ENCODE peak calls at places on chromosomes 13 and 19, in seven cellular contexts. One of them, this sample, is unnamed.

GRCh38 chr13:96052655-96053002 is 572 bp downstream of the UGGT2 start:
- DNase-seq in thoracic aorta: no peak
- DNase-seq in esophagus squamous epithelium: no peak
- DNase-seq in fibroblast of pulmonary artery: peak; percentile 72
- DNase-seq in fibroblast of villous mesenchyme: peak; percentile 80
- DNase-seq in glutamatergic neuron: no peak
- DNase-seq in endothelial cell of umbilical vein: peak; percentile 58
- DNase-seq in this sample: no peak

GRCh38 chr13:113203507-113204377 is 4.7 kb downstream of the PCID2 start:
- DNase-seq in thoracic aorta: no peak
- DNase-seq in esophagus squamous epithelium: no peak
- DNase-seq in fibroblast of pulmonary artery: no peak
- DNase-seq in fibroblast of villous mesenchyme: peak; percentile 75
- DNase-seq in glutamatergic neuron: no peak
- DNase-seq in endothelial cell of umbilical vein: no peak
- DNase-seq in this sample: no peak

GRCh38 chr13:79679334-79679733 is 198.4 kb downstream of the NDFIP2 start:
- DNase-seq in thoracic aorta: no peak
- DNase-seq in esophagus squamous epithelium: no peak
- DNase-seq in fibroblast of pulmonary artery: peak; percentile 88
- DNase-seq in fibroblast of villous mesenchyme: peak; percentile 80
- DNase-seq in glutamatergic neuron: peak; percentile 76
- DNase-seq in endothelial cell of umbilical vein: peak; percentile 83
- DNase-seq in this sample: peak; percentile 73

GRCh38 chr19:9885077-9885552 is 50.0 kb downstream of the PIN1 start:
- DNase-seq in thoracic aorta: no peak
- DNase-seq in esophagus squamous epithelium: no peak
- DNase-seq in fibroblast of pulmonary artery: peak; percentile 53
- DNase-seq in fibroblast of villous mesenchyme: peak; percentile 20
- DNase-seq in glutamatergic neuron: no peak
- DNase-seq in endothelial cell of umbilical vein: no peak
- DNase-seq in this sample: no peak

GRCh38 chr13:22161871-22162270 is 491.0 kb downstream of the FGF9 start:
- DNase-seq in thoracic aorta: no peak
- DNase-seq in esophagus squamous epithelium: no peak
- DNase-seq in fibroblast of pulmonary artery: no peak
- DNase-seq in fibroblast of villous mesenchyme: no peak
- DNase-seq in glutamatergic neuron: no peak
- DNase-seq in endothelial cell of umbilical vein: no peak
- DNase-seq in this sample: no peak

GRCh38 chr13:37479901-37480300 is 118.7 kb downstream of the POSTN start:
- DNase-seq in thoracic aorta: no peak
- DNase-seq in esophagus squamous epithelium: no peak
- DNase-seq in fibroblast of pulmonary artery: peak; percentile 35
- DNase-seq in fibroblast of villous mesenchyme: peak; percentile 66
- DNase-seq in glutamatergic neuron: no peak
- DNase-seq in endothelial cell of umbilical vein: no peak
- DNase-seq in this sample: no peak

GRCh38 chr13:25709088-25709487 is 337.3 kb downstream of the ATP8A2 start:
- DNase-seq in thoracic aorta: no peak
- DNase-seq in esophagus squamous epithelium: no peak
- DNase-seq in fibroblast of pulmonary artery: no peak
- DNase-seq in fibroblast of villous mesenchyme: no peak
- DNase-seq in glutamatergic neuron: no peak
- DNase-seq in endothelial cell of umbilical vein: no peak
- DNase-seq in this sample: no peak

GRCh38 chr19:37564624-37565369 is 29.8 kb downstream of the ZNF571 start:
- DNase-seq in thoracic aorta: no peak
- DNase-seq in esophagus squamous epithelium: no peak
- DNase-seq in fibroblast of pulmonary artery: peak; percentile 3
- DNase-seq in fibroblast of villous mesenchyme: no peak
- DNase-seq in glutamatergic neuron: no peak
- DNase-seq in endothelial cell of umbilical vein: peak; percentile 2
- DNase-seq in this sample: no peak

GRCh38 chr19:5995606-5996005 is 17.7 kb upstream of the RANBP3 start:
- DNase-seq in thoracic aorta: no peak
- DNase-seq in esophagus squamous epithelium: no peak
- DNase-seq in fibroblast of pulmonary artery: no peak
- DNase-seq in fibroblast of villous mesenchyme: no peak
- DNase-seq in glutamatergic neuron: no peak
- DNase-seq in endothelial cell of umbilical vein: no peak
- DNase-seq in this sample: no peak

GRCh38 chr13:49560270-49561063 is 24.9 kb downstream of the RCBTB1 start:
- DNase-seq in thoracic aorta: no peak
- DNase-seq in esophagus squamous epithelium: no peak
- DNase-seq in fibroblast of pulmonary artery: peak; percentile 31
- DNase-seq in fibroblast of villous mesenchyme: peak; percentile 70
- DNase-seq in glutamatergic neuron: no peak
- DNase-seq in endothelial cell of umbilical vein: no peak
- DNase-seq in this sample: peak; percentile 31

GRCh38 chr19:23774156-23774971 is 15.7 kb upstream of the ZNF681 start:
- DNase-seq in thoracic aorta: no peak
- DNase-seq in esophagus squamous epithelium: no peak
- DNase-seq in fibroblast of pulmonary artery: peak; percentile 3
- DNase-seq in fibroblast of villous mesenchyme: peak; percentile 38
- DNase-seq in glutamatergic neuron: no peak
- DNase-seq in endothelial cell of umbilical vein: no peak
- DNase-seq in this sample: no peak

GRCh38 chr19:1970003-1970805 is 29.2 kb downstream of the CSNK1G2 start:
- DNase-seq in thoracic aorta: no peak
- DNase-seq in esophagus squamous epithelium: no peak
- DNase-seq in fibroblast of pulmonary artery: no peak
- DNase-seq in fibroblast of villous mesenchyme: no peak
- DNase-seq in glutamatergic neuron: no peak
- DNase-seq in endothelial cell of umbilical vein: no peak
- DNase-seq in this sample: no peak

GRCh38 chr13:100523994-100524393 is 64.6 kb downstream of the GGACT start:
- DNase-seq in thoracic aorta: no peak
- DNase-seq in esophagus squamous epithelium: no peak
- DNase-seq in fibroblast of pulmonary artery: no peak
- DNase-seq in fibroblast of villous mesenchyme: no peak
- DNase-seq in glutamatergic neuron: no peak
- DNase-seq in endothelial cell of umbilical vein: no peak
- DNase-seq in this sample: no peak

GRCh38 chr19:13269348-13269747 is 119.1 kb downstream of the IER2 start:
- DNase-seq in thoracic aorta: no peak
- DNase-seq in esophagus squamous epithelium: no peak
- DNase-seq in fibroblast of pulmonary artery: no peak
- DNase-seq in fibroblast of villous mesenchyme: no peak
- DNase-seq in glutamatergic neuron: no peak
- DNase-seq in endothelial cell of umbilical vein: no peak
- DNase-seq in this sample: no peak

GRCh38 chr19:8880864-8881488 is 48.8 kb downstream of the MBD3L1 start:
- DNase-seq in thoracic aorta: no peak
- DNase-seq in esophagus squamous epithelium: no peak
- DNase-seq in fibroblast of pulmonary artery: no peak
- DNase-seq in fibroblast of villous mesenchyme: no peak
- DNase-seq in glutamatergic neuron: no peak
- DNase-seq in endothelial cell of umbilical vein: no peak
- DNase-seq in this sample: no peak

GRCh38 chr19:7926021-7926726 is at the start of gene CTXN1:
- DNase-seq in thoracic aorta: no peak
- DNase-seq in esophagus squamous epithelium: no peak
- DNase-seq in fibroblast of pulmonary artery: peak; percentile 51
- DNase-seq in fibroblast of villous mesenchyme: peak; percentile 54
- DNase-seq in glutamatergic neuron: peak; percentile 91
- DNase-seq in endothelial cell of umbilical vein: peak; percentile 40
- DNase-seq in this sample: peak; percentile 78

GRCh38 chr19:12938536-12939291 is at the start of gene CALR:
- DNase-seq in thoracic aorta: no peak
- DNase-seq in esophagus squamous epithelium: no peak
- DNase-seq in fibroblast of pulmonary artery: peak; percentile 42
- DNase-seq in fibroblast of villous mesenchyme: peak; percentile 48
- DNase-seq in glutamatergic neuron: no peak
- DNase-seq in endothelial cell of umbilical vein: peak; percentile 45
- DNase-seq in this sample: peak; percentile 34

GRCh38 chr13:93262729-93263128 is 36.1 kb downstream of the GPC6 start:
- DNase-seq in thoracic aorta: no peak
- DNase-seq in esophagus squamous epithelium: no peak
- DNase-seq in fibroblast of pulmonary artery: peak; percentile 51
- DNase-seq in fibroblast of villous mesenchyme: peak; percentile 70
- DNase-seq in glutamatergic neuron: no peak
- DNase-seq in endothelial cell of umbilical vein: no peak
- DNase-seq in this sample: no peak

GRCh38 chr19:55433292-55433691 is 9.8 kb downstream of the SHISA7 start:
- DNase-seq in thoracic aorta: no peak
- DNase-seq in esophagus squamous epithelium: no peak
- DNase-seq in fibroblast of pulmonary artery: no peak
- DNase-seq in fibroblast of villous mesenchyme: no peak
- DNase-seq in glutamatergic neuron: no peak
- DNase-seq in endothelial cell of umbilical vein: no peak
- DNase-seq in this sample: no peak

GRCh38 chr13:39892731-39893293 is 237.3 kb downstream of the COG6 start:
- DNase-seq in thoracic aorta: no peak
- DNase-seq in esophagus squamous epithelium: no peak
- DNase-seq in fibroblast of pulmonary artery: peak; percentile 94
- DNase-seq in fibroblast of villous mesenchyme: peak; percentile 74
- DNase-seq in glutamatergic neuron: no peak
- DNase-seq in endothelial cell of umbilical vein: peak; percentile 95
- DNase-seq in this sample: peak; percentile 37

GRCh38 chr19:13122980-13123957 is 5.2 kb downstream of the NACC1 start:
- DNase-seq in thoracic aorta: no peak
- DNase-seq in esophagus squamous epithelium: no peak
- DNase-seq in fibroblast of pulmonary artery: no peak
- DNase-seq in fibroblast of villous mesenchyme: no peak
- DNase-seq in glutamatergic neuron: no peak
- DNase-seq in endothelial cell of umbilical vein: no peak
- DNase-seq in this sample: no peak

GRCh38 chr13:35767256-35767981 is 290.9 kb upstream of the MAB21L1 start:
- DNase-seq in thoracic aorta: no peak
- DNase-seq in esophagus squamous epithelium: no peak
- DNase-seq in fibroblast of pulmonary artery: no peak
- DNase-seq in fibroblast of villous mesenchyme: no peak
- DNase-seq in glutamatergic neuron: peak; percentile 31
- DNase-seq in endothelial cell of umbilical vein: no peak
- DNase-seq in this sample: no peak

GRCh38 chr19:1452802-1453524 is 3.0 kb downstream of the APC2 start:
- DNase-seq in thoracic aorta: no peak
- DNase-seq in esophagus squamous epithelium: no peak
- DNase-seq in fibroblast of pulmonary artery: no peak
- DNase-seq in fibroblast of villous mesenchyme: no peak
- DNase-seq in glutamatergic neuron: no peak
- DNase-seq in endothelial cell of umbilical vein: no peak
- DNase-seq in this sample: no peak

GRCh38 chr19:12969292-12969988 is at the start of gene DAND5:
- DNase-seq in thoracic aorta: no peak
- DNase-seq in esophagus squamous epithelium: no peak
- DNase-seq in fibroblast of pulmonary artery: no peak
- DNase-seq in fibroblast of villous mesenchyme: no peak
- DNase-seq in glutamatergic neuron: no peak
- DNase-seq in endothelial cell of umbilical vein: no peak
- DNase-seq in this sample: no peak

GRCh38 chr13:26539738-26540292 is 17.7 kb upstream of the WASF3 start:
- DNase-seq in thoracic aorta: no peak
- DNase-seq in esophagus squamous epithelium: no peak
- DNase-seq in fibroblast of pulmonary artery: no peak
- DNase-seq in fibroblast of villous mesenchyme: no peak
- DNase-seq in glutamatergic neuron: no peak
- DNase-seq in endothelial cell of umbilical vein: no peak
- DNase-seq in this sample: no peak

DNA sequence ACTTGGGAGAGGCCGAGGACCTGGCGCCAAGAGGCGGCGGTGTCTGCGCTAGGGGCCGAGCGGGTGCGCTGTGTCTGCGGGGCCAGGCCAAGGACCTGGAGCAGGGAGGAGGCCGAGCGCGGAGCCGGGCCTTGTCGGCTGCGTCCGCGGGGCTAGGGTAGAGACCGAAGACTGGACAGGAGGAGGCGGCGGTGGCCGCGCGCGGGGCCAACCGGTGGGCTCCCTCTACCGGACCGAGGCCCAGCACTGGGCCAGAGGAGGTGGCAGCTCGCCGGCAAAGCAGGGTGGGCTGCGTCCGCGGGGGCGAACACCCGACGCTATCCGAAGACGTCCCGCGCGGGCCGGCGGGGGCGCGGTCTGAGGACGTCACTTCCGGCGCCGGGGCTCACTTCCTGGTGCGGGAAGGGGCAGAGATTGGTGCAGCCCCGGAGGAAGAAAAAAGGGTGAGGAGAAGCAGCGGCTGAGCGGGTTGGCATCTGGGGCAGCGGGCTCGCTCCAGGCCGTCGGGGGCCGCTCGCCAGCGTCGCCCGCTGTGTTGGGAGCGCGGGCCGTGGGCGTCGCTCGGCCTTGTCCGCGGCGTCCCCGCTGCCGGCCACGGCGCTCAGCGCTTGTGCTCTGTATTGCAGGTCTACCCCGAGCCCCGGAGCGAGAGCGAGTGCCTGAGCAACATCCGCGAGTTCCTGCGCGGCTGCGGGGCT is 38.3 kb downstream of the ARHGEF7 start:
- DNase-seq in thoracic aorta: peak; percentile 82
- DNase-seq in esophagus squamous epithelium: peak; percentile 49
- DNase-seq in fibroblast of pulmonary artery: peak; percentile 92
- DNase-seq in fibroblast of villous mesenchyme: peak; percentile 94
- DNase-seq in glutamatergic neuron: peak; percentile 97
- DNase-seq in endothelial cell of umbilical vein: peak; percentile 96
- DNase-seq in this sample: peak; percentile 95
- TF ChIP-seq CTCF in thoracic aorta: no peak
- TF ChIP-seq CTCF in esophagus squamous epithelium: peak; percentile 4
- TF ChIP-seq CTCF in fibroblast of pulmonary artery: no peak
- TF ChIP-seq CTCF in fibroblast of villous mesenchyme: peak; percentile 31
- TF ChIP-seq CTCF in glutamatergic neuron: no peak
- TF ChIP-seq CTCF in endothelial cell of umbilical vein: peak; percentile 31
- TF ChIP-seq CTCF in this sample: no peak

GRCh38 chr13:105485061-105485460 is 1050.4 kb downstream of the EFNB2 start:
- DNase-seq in thoracic aorta: no peak
- DNase-seq in esophagus squamous epithelium: no peak
- DNase-seq in fibroblast of pulmonary artery: no peak
- DNase-seq in fibroblast of villous mesenchyme: no peak
- DNase-seq in glutamatergic neuron: no peak
- DNase-seq in endothelial cell of umbilical vein: no peak
- DNase-seq in this sample: no peak
- TF ChIP-seq CTCF in thoracic aorta: no peak
- TF ChIP-seq CTCF in esophagus squamous epithelium: no peak
- TF ChIP-seq CTCF in fibroblast of pulmonary artery: no peak
- TF ChIP-seq CTCF in fibroblast of villous mesenchyme: no peak
- TF ChIP-seq CTCF in glutamatergic neuron: no peak
- TF ChIP-seq CTCF in endothelial cell of umbilical vein: no peak
- TF ChIP-seq CTCF in this sample: no peak

GRCh38 chr13:102657630-102658029 is 37.2 kb downstream of the METTL21C start:
- DNase-seq in thoracic aorta: no peak
- DNase-seq in esophagus squamous epithelium: no peak
- DNase-seq in fibroblast of pulmonary artery: no peak
- DNase-seq in fibroblast of villous mesenchyme: no peak
- DNase-seq in glutamatergic neuron: no peak
- DNase-seq in endothelial cell of umbilical vein: no peak
- DNase-seq in this sample: no peak
- TF ChIP-seq CTCF in thoracic aorta: no peak
- TF ChIP-seq CTCF in esophagus squamous epithelium: no peak
- TF ChIP-seq CTCF in fibroblast of pulmonary artery: peak; percentile 33
- TF ChIP-seq CTCF in fibroblast of villous mesenchyme: peak; percentile 44
- TF ChIP-seq CTCF in glutamatergic neuron: peak; percentile 56
- TF ChIP-seq CTCF in endothelial cell of umbilical vein: peak; percentile 3
- TF ChIP-seq CTCF in this sample: peak; percentile 55

DNA sequence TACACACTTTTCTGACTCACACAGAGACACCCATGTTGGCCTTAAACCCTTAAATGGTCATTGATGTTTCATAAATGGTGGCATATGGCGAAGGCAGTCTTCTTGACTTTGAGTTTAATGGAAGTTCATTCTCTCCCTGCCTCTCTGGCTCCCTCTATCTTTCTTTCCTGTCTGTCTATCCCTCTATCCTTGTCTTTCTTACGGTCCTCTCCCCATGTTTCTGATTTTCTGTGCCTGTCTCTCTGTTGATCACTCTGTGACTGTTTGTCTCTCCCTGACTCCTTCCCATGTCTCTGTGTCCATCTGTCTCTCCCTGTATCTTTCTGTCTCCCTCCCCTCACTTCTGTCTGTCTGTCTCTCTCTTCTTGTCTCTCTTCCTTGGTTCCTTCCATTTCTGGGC is 43.2 kb upstream of the SHKBP1 start:
- DNase-seq in thoracic aorta: no peak
- DNase-seq in esophagus squamous epithelium: no peak
- DNase-seq in fibroblast of pulmonary artery: no peak
- DNase-seq in fibroblast of villous mesenchyme: no peak
- DNase-seq in glutamatergic neuron: no peak
- DNase-seq in endothelial cell of umbilical vein: no peak
- DNase-seq in this sample: no peak
- TF ChIP-seq CTCF in thoracic aorta: no peak
- TF ChIP-seq CTCF in esophagus squamous epithelium: no peak
- TF ChIP-seq CTCF in fibroblast of pulmonary artery: peak; percentile 31
- TF ChIP-seq CTCF in fibroblast of villous mesenchyme: peak; percentile 35
- TF ChIP-seq CTCF in glutamatergic neuron: no peak
- TF ChIP-seq CTCF in endothelial cell of umbilical vein: no peak
- TF ChIP-seq CTCF in this sample: no peak